ENCODE peak calls at places on chromosome 13, in five cellular contexts. One of them, this sample, is unnamed.

GRCh38 chr13:58992478-58993042 is 1171.2 kb downstream of the DIAPH3 start:
- DNase-seq in thoracic aorta: no peak
- DNase-seq in brain microvascular endothelial cell: no peak
- DNase-seq in IMR-90: no peak
- DNase-seq in H1: no peak
- DNase-seq in this sample: no peak

GRCh38 chr13:113923376-113924063 is 50.4 kb downstream of the C13orf46 start:
- DNase-seq in H1: no peak
- DNase-seq in IMR-90: no peak
- DNase-seq in brain microvascular endothelial cell: no peak
- DNase-seq in thoracic aorta: no peak
- DNase-seq in this sample: no peak

GRCh38 chr13:73938375-73939070 is 195.7 kb downstream of the KLF12 start:
- DNase-seq in IMR-90: peak; percentile 94
- DNase-seq in thoracic aorta: no peak
- DNase-seq in brain microvascular endothelial cell: peak; percentile 84
- DNase-seq in H1: no peak
- DNase-seq in this sample: no peak

GRCh38 chr13:26300140-26300539 is 46.2 kb downstream of the CDK8 start:
- DNase-seq in IMR-90: peak; percentile 86
- DNase-seq in brain microvascular endothelial cell: peak; percentile 91
- DNase-seq in H1: no peak
- DNase-seq in thoracic aorta: no peak
- DNase-seq in this sample: no peak

GRCh38 chr13:107329991-107330390 is 762.1 kb upstream of the ARGLU1 start:
- DNase-seq in thoracic aorta: no peak
- DNase-seq in IMR-90: peak; percentile 34
- DNase-seq in brain microvascular endothelial cell: no peak
- DNase-seq in H1: no peak
- DNase-seq in this sample: no peak

GRCh38 chr13:33283195-33283910 is 2.2 kb downstream of the STARD13 start:
- DNase-seq in brain microvascular endothelial cell: no peak
- DNase-seq in thoracic aorta: no peak
- DNase-seq in IMR-90: no peak
- DNase-seq in H1: no peak
- DNase-seq in this sample: no peak

GRCh38 chr13:113545455-113545930 is 39.1 kb upstream of the TFDP1 start:
- DNase-seq in H1: no peak
- DNase-seq in IMR-90: peak; percentile 47
- DNase-seq in brain microvascular endothelial cell: peak; percentile 22
- DNase-seq in thoracic aorta: no peak
- DNase-seq in this sample: no peak

GRCh38 chr13:112186091-112186490 is 119.1 kb downstream of the SOX1 start:
- DNase-seq in IMR-90: no peak
- DNase-seq in thoracic aorta: no peak
- DNase-seq in brain microvascular endothelial cell: no peak
- DNase-seq in H1: no peak
- DNase-seq in this sample: no peak

GRCh38 chr13:86870388-86870966 is 800.7 kb upstream of the SLITRK5 start:
- DNase-seq in IMR-90: peak; percentile 43
- DNase-seq in brain microvascular endothelial cell: no peak
- DNase-seq in thoracic aorta: no peak
- DNase-seq in H1: no peak
- DNase-seq in this sample: no peak

GRCh38 chr13:99916366-99917103 is 55.0 kb downstream of the ZIC5 start:
- DNase-seq in IMR-90: peak; percentile 71
- DNase-seq in brain microvascular endothelial cell: peak; percentile 70
- DNase-seq in H1: no peak
- DNase-seq in thoracic aorta: no peak
- DNase-seq in this sample: peak; percentile 19

GRCh38 chr13:36919206-36919832 is 719 bp downstream of the SMAD9 start:
- DNase-seq in H1: no peak
- DNase-seq in IMR-90: peak; percentile 17
- DNase-seq in brain microvascular endothelial cell: no peak
- DNase-seq in thoracic aorta: peak; percentile 5
- DNase-seq in this sample: peak; percentile 29

GRCh38 chr13:21657538-21657937 is 13.3 kb upstream of the FGF9 start:
- DNase-seq in H1: no peak
- DNase-seq in IMR-90: peak; percentile 94
- DNase-seq in thoracic aorta: no peak
- DNase-seq in brain microvascular endothelial cell: peak; percentile 80
- DNase-seq in this sample: no peak

GRCh38 chr13:79354285-79354684 is 51.8 kb downstream of the RBM26 start:
- DNase-seq in brain microvascular endothelial cell: no peak
- DNase-seq in IMR-90: no peak
- DNase-seq in thoracic aorta: no peak
- DNase-seq in H1: no peak
- DNase-seq in this sample: no peak

GRCh38 chr13:43258771-43259170 is 235.4 kb downstream of the DNAJC15 start:
- DNase-seq in thoracic aorta: no peak
- DNase-seq in H1: no peak
- DNase-seq in brain microvascular endothelial cell: no peak
- DNase-seq in IMR-90: no peak
- DNase-seq in this sample: no peak

GRCh38 chr13:98286814-98287213 is 109.7 kb upstream of the RNF113B start:
- DNase-seq in thoracic aorta: no peak
- DNase-seq in H1: no peak
- DNase-seq in IMR-90: no peak
- DNase-seq in brain microvascular endothelial cell: no peak
- DNase-seq in this sample: no peak

GRCh38 chr13:39874331-39875055 is 219.0 kb downstream of the COG6 start:
- DNase-seq in IMR-90: no peak
- DNase-seq in thoracic aorta: no peak
- DNase-seq in H1: no peak
- DNase-seq in brain microvascular endothelial cell: no peak
- DNase-seq in this sample: no peak

GRCh38 chr13:70829748-70830147 is 721.5 kb upstream of the KLHL1 start:
- DNase-seq in brain microvascular endothelial cell: no peak
- DNase-seq in thoracic aorta: no peak
- DNase-seq in IMR-90: no peak
- DNase-seq in H1: no peak
- DNase-seq in this sample: no peak

GRCh38 chr13:96821971-96822370 is 172.3 kb downstream of the OXGR1 start:
- DNase-seq in thoracic aorta: no peak
- DNase-seq in brain microvascular endothelial cell: no peak
- DNase-seq in IMR-90: no peak
- DNase-seq in H1: no peak
- DNase-seq in this sample: no peak

GRCh38 chr13:96819375-96819774 is 174.9 kb downstream of the OXGR1 start:
- DNase-seq in brain microvascular endothelial cell: no peak
- DNase-seq in thoracic aorta: no peak
- DNase-seq in H1: no peak
- DNase-seq in IMR-90: no peak
- DNase-seq in this sample: no peak

GRCh38 chr13:96822900-96823299 is 171.4 kb downstream of the OXGR1 start:
- DNase-seq in H1: no peak
- DNase-seq in brain microvascular endothelial cell: no peak
- DNase-seq in thoracic aorta: no peak
- DNase-seq in IMR-90: no peak
- DNase-seq in this sample: no peak

GRCh38 chr13:96821381-96821780 is 172.9 kb downstream of the OXGR1 start:
- DNase-seq in IMR-90: peak; percentile 12
- DNase-seq in thoracic aorta: no peak
- DNase-seq in H1: no peak
- DNase-seq in brain microvascular endothelial cell: peak; percentile 21
- DNase-seq in this sample: no peak

DNA sequence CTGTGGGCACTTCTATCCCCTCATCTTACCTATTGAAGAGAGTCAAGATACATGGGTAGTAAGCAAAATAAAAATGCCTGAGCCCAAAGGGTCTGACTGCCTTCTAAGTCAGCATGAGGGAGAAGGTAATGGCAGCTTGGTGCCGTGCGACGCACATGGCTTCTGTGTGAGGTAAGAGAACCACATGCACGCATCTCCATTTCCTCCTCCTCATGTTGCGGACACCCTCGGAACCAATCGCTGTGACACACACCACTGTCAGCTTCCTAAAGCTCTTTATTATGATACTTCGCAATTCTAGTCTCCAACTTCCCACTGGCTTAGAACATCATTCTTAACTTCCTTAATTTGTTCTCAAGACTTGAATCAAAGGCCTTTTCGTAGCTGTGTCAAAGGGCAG is 170.2 kb downstream of the OXGR1 start:
- DNase-seq in H1: no peak
- DNase-seq in thoracic aorta: no peak
- DNase-seq in brain microvascular endothelial cell: no peak
- DNase-seq in IMR-90: no peak
- DNase-seq in this sample: no peak
- H3K27ac ChIP-seq in H1: no peak overlapping the region
- H3K27ac ChIP-seq in thoracic aorta: no peak overlapping the region
- H3K27ac ChIP-seq in brain microvascular endothelial cell: no peak overlapping the region
- H3K27ac ChIP-seq in IMR-90: no peak overlapping the region
- H3K27ac ChIP-seq in this sample: no peak overlapping the region

GRCh38 chr13:42041684-42042035 is 6.8 kb upstream of the DGKH start:
- DNase-seq in H1: no peak
- DNase-seq in brain microvascular endothelial cell: peak; percentile 70
- DNase-seq in IMR-90: peak; percentile 63
- DNase-seq in thoracic aorta: peak; percentile 2
- DNase-seq in this sample: peak; percentile 37
- H3K27ac ChIP-seq in H1: no peak overlapping the region
- H3K27ac ChIP-seq in brain microvascular endothelial cell: peak overlapping the region; percentile 97
- H3K27ac ChIP-seq in IMR-90: peak overlapping the region; percentile 74
- H3K27ac ChIP-seq in thoracic aorta: peak overlapping the region; percentile 56
- H3K27ac ChIP-seq in this sample: peak overlapping the region; percentile 97

DNA sequence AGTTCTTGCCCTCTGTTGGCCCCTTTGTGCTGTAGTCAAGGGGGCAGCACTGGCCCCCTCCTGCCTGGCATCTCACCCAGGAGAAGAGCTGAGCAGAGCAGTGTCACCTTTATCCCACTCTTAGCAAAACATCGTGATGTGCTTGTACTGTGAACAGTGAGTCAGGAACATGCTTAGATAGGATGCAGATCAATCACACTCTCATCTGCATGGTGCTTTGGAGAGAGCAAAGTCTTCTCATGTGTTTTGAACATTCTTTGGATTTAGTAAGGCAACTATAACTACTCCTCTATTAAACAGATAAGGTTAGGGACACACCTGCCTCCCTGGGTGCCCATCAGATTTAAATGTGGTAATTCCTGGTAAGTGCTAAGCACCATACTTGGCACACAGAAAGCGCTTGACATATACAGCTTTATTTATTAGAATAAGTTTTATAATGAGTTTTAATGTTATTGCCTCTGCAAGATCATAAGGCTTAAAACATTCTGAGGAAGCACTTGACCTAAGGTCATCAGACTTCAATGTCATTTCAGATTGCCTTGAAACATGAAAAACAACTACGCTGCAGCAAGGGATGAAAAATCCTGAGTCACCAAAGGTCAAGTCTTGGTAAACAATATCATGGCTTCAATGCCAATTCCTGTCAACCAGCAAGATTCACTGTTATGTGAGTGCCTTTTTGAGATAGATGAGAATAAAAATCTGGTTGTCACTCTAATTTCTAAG is 82.4 kb upstream of the IRS2 start:
- DNase-seq in IMR-90: peak; percentile 17
- DNase-seq in H1: no peak
- DNase-seq in thoracic aorta: no peak
- DNase-seq in brain microvascular endothelial cell: no peak
- DNase-seq in this sample: no peak
- H3K27ac ChIP-seq in IMR-90: no peak overlapping the region
- H3K27ac ChIP-seq in H1: no peak overlapping the region
- H3K27ac ChIP-seq in thoracic aorta: peak overlapping the region; percentile 52
- H3K27ac ChIP-seq in brain microvascular endothelial cell: no peak overlapping the region
- H3K27ac ChIP-seq in this sample: peak overlapping the region; percentile 24

GRCh38 chr13:101474419-101474957 is 22.0 kb downstream of the ITGBL1 start:
- DNase-seq in IMR-90: peak; percentile 91
- DNase-seq in H1: no peak
- DNase-seq in thoracic aorta: no peak
- DNase-seq in brain microvascular endothelial cell: peak; percentile 82
- DNase-seq in this sample: no peak
- H3K27ac ChIP-seq in IMR-90: no peak overlapping the region
- H3K27ac ChIP-seq in H1: peak overlapping the region; percentile 16
- H3K27ac ChIP-seq in thoracic aorta: no peak overlapping the region
- H3K27ac ChIP-seq in brain microvascular endothelial cell: peak overlapping the region; percentile 44
- H3K27ac ChIP-seq in this sample: no peak overlapping the region

GRCh38 chr13:48563611-48564010 is 30.7 kb upstream of the RCBTB2 start:
- DNase-seq in brain microvascular endothelial cell: no peak
- DNase-seq in IMR-90: no peak
- DNase-seq in H1: no peak
- DNase-seq in thoracic aorta: no peak
- DNase-seq in this sample: no peak

GRCh38 chr13:48561461-48562224 is 28.8 kb upstream of the RCBTB2 start:
- DNase-seq in IMR-90: no peak
- DNase-seq in brain microvascular endothelial cell: no peak
- DNase-seq in thoracic aorta: no peak
- DNase-seq in H1: no peak
- DNase-seq in this sample: no peak

GRCh38 chr13:48560657-48561337 is 27.9 kb upstream of the RCBTB2 start:
- DNase-seq in H1: no peak
- DNase-seq in IMR-90: no peak
- DNase-seq in brain microvascular endothelial cell: no peak
- DNase-seq in thoracic aorta: no peak
- DNase-seq in this sample: no peak

GRCh38 chr13:48562296-48563066 is 29.6 kb upstream of the RCBTB2 start:
- DNase-seq in brain microvascular endothelial cell: no peak
- DNase-seq in H1: no peak
- DNase-seq in thoracic aorta: no peak
- DNase-seq in IMR-90: no peak
- DNase-seq in this sample: no peak

GRCh38 chr13:48564046-48564445 is 31.2 kb upstream of the RCBTB2 start:
- DNase-seq in H1: no peak
- DNase-seq in brain microvascular endothelial cell: peak; percentile 31
- DNase-seq in thoracic aorta: no peak
- DNase-seq in IMR-90: peak; percentile 51
- DNase-seq in this sample: no peak
- H3K27ac ChIP-seq in H1: no peak overlapping the region
- H3K27ac ChIP-seq in brain microvascular endothelial cell: no peak overlapping the region
- H3K27ac ChIP-seq in thoracic aorta: no peak overlapping the region
- H3K27ac ChIP-seq in IMR-90: no peak overlapping the region
- H3K27ac ChIP-seq in this sample: no peak overlapping the region

DNA sequence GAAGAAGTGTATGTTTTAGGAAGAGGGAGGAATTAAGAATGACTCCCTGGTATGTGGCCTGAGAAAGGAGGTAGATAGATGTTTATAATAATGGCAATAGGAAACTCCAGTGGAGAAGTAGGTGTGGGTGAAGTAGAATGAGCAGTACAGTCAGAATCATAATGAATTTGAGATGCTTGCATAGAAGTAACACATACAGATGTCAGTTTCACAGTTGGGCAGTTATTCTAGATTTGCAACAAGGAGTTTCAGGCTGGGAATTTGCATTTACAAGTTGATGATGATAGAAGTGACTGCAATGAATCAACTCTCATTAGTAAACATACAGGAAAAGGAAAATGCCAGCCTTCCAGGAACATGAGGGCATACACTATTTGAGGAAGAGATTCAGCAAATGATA is 149.0 kb downstream of the SLITRK1 start:
- DNase-seq in brain microvascular endothelial cell: no peak
- DNase-seq in thoracic aorta: no peak
- DNase-seq in H1: no peak
- DNase-seq in IMR-90: no peak
- DNase-seq in this sample: no peak
- H3K27ac ChIP-seq in brain microvascular endothelial cell: no peak overlapping the region
- H3K27ac ChIP-seq in thoracic aorta: no peak overlapping the region
- H3K27ac ChIP-seq in H1: no peak overlapping the region
- H3K27ac ChIP-seq in IMR-90: no peak overlapping the region
- H3K27ac ChIP-seq in this sample: no peak overlapping the region

This sample was measured in heart right ventricle.